ENCODE peak calls at places on chromosomes 7 and 10, in six cellular contexts. O is pons, V is nephron progenitor cell, R is dermis blood vessel endothelial cell, I is A549, L is NCI-H1092. H is an unnamed sample.

GRCh38 chr10:110843031-110843430 is 28.7 kb upstream of the PDCD4 start:
- DNase-seq in L (no peak), R (no peak), I (no peak), O (peak; percentile 49), V (no peak), H (no peak)

GRCh38 chr10:67788028-67788886 is 49.7 kb downstream of the DNAJC12 start:
- DNase-seq in O (no peak), L (no peak), R (peak; percentile 63), I (peak; percentile 77), V (peak; percentile 70), H (peak; percentile 31)

GRCh38 chr10:28432210-28432676 is 100.7 kb upstream of the WAC start:
- DNase-seq in L (peak; percentile 6), R (peak; percentile 79), I (peak; percentile 79), V (peak; percentile 46), O (peak; percentile 78), H (no peak)

GRCh38 chr10:24381235-24382010 is 172.5 kb downstream of the KIAA1217 start:
- DNase-seq in V (no peak), L (no peak), R (no peak), O (no peak), I (no peak), H (no peak)

GRCh38 chr10:86387221-86387794 is 20.7 kb upstream of the GRID1 start:
- DNase-seq in L (no peak), O (no peak), V (no peak), R (no peak), I (no peak), H (no peak)

GRCh38 chr10:116038259-116038658 is 234.7 kb downstream of the GFRA1 start:
- DNase-seq in R (no peak), O (no peak), I (no peak), V (no peak), L (no peak), H (no peak)

GRCh38 chr7:29809533-29810155 is 3.3 kb downstream of the WIPF3 start:
- DNase-seq in R (no peak), L (no peak), V (no peak), O (no peak), I (no peak), H (no peak)

GRCh38 chr10:133388973-133389818 is 4.8 kb upstream of the MTG1 start:
- DNase-seq in L (no peak), R (no peak), O (no peak), V (no peak), I (no peak), H (no peak)

GRCh38 chr7:52168085-52168484 is 851.5 kb upstream of the COBL start:
- DNase-seq in L (no peak), I (peak; percentile 13), R (no peak), V (peak; percentile 6), O (no peak), H (no peak)